ENCODE peak calls at places on chromosome 1, in four cellular contexts. N, C, V and A are unnamed samples.

GRCh38 chr1:226655251-226656163 is 83.6 kb downstream of the ITPKB start:
- DNase-seq in N (peak), C (no peak), V (no peak), A (no peak)

GRCh38 chr1:234214129-234214910 is 158.9 kb upstream of the COA6 start:
- DNase-seq in N (peak), C (peak), V (peak), A (no peak)

GRCh38 chr1:181043025-181043880 is 9.5 kb downstream of the MR1 start:
- DNase-seq in N (no peak), C (no peak), V (no peak), A (peak)

GRCh38 chr1:59678809-59679228 is 135.9 kb upstream of the HOOK1 start:
- DNase-seq in N (peak), C (no peak), V (peak), A (peak)

GRCh38 chr1:53626576-53626975 is 112.4 kb downstream of the GLIS1 start:
- DNase-seq in N (no peak), C (no peak), V (no peak), A (no peak)

GRCh38 chr1:44423706-44424546 is 18.9 kb downstream of the RNF220 start:
- DNase-seq in N (peak), C (no peak), V (peak), A (peak)

GRCh38 chr1:1941868-1942752 is 23.0 kb upstream of the TMEM52 start:
- DNase-seq in N (no peak), C (no peak), V (no peak), A (no peak)

GRCh38 chr1:2174348-2175054 is 20.1 kb downstream of the FAAP20 start:
- DNase-seq in N (peak), C (no peak), V (peak), A (peak)

GRCh38 chr1:34113362-34113761 is 51.7 kb downstream of the CSMD2 start:
- DNase-seq in N (no peak), C (no peak), V (no peak), A (no peak)

GRCh38 chr1:171800342-171800741 is 18.9 kb downstream of the METTL13 start:
- DNase-seq in N (no peak), C (no peak), V (no peak), A (no peak)

DNA sequence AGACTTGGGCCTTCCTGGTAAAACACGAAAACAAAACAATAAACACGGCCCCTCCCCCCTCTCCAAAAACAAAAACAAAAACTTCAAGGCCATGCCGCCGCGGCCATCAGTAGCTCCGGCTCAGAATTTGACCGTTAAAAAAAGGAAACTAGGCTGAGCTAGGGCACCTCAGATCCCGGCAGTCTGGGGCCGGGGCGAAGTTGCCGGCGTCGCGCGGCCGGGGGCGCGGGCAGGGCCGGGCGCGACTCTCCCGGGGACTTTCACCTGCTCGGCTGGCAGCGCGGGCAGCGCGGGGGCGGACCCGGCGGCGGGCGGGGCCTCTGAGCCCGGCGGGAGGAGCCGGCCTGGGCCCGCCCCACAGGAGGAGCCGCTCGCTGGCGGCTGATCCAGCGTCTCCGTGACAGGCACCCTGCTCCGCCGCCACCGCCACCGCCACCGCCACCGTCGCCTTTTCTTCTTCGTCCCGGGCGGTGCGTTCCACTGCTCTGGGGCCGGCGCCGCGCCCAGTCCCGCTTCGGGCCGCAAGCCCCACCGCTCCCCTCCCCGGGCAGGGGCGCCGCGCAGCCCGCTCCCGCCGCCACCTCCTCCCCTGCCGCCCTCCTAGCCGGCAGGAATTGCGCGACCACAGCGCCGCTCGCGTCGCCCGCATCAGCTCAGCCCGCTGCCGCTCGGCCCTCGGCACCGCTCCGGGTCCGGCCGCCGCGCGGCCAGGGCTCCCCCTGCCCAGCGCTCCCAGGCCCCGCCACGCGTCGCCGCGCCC is at the start of gene NOS1AP:
- DNase-seq in N (peak), C (peak), V (no peak), A (peak)
- TF ChIP-seq CTCF in N (no peak), C (no peak), V (no peak), A (no peak)

GRCh38 chr1:117235863-117236465 is 25.2 kb upstream of the VTCN1 start:
- DNase-seq in N (no peak), C (no peak), V (no peak), A (no peak)
- H3K4me3 ChIP-seq in N (no peak), C (no peak), V (no peak), A (no peak)

GRCh38 chr1:185238447-185238846 is 78.6 kb downstream of the IVNS1ABP start:
- DNase-seq in N (peak), C (no peak), V (peak), A (peak)
- TF ChIP-seq CTCF in N (peak), C (peak), V (peak), A (peak)

GRCh38 chr1:206705744-206706297 is 21.1 kb downstream of the MAPKAPK2 start:
- DNase-seq in N (no peak), C (no peak), V (peak), A (no peak)
- H3K4me3 ChIP-seq in N (no peak), C (no peak), V (no peak), A (no peak)

GRCh38 chr1:206725053-206725963 is 40.6 kb downstream of the MAPKAPK2 start:
- DNase-seq in N (peak), C (no peak), V (no peak), A (peak)
- TF ChIP-seq CTCF in N (peak), C (peak), V (peak), A (peak)

GRCh38 chr1:163928080-163928479 is 606.3 kb downstream of the NUF2 start:
- DNase-seq in N (peak), C (no peak), V (no peak), A (no peak)

GRCh38 chr1:163924041-163924440 is 602.3 kb downstream of the NUF2 start:
- DNase-seq in N (no peak), C (no peak), V (no peak), A (no peak)

GRCh38 chr1:163928649-163929048 is 606.9 kb downstream of the NUF2 start:
- DNase-seq in N (peak), C (no peak), V (no peak), A (no peak)

DNA sequence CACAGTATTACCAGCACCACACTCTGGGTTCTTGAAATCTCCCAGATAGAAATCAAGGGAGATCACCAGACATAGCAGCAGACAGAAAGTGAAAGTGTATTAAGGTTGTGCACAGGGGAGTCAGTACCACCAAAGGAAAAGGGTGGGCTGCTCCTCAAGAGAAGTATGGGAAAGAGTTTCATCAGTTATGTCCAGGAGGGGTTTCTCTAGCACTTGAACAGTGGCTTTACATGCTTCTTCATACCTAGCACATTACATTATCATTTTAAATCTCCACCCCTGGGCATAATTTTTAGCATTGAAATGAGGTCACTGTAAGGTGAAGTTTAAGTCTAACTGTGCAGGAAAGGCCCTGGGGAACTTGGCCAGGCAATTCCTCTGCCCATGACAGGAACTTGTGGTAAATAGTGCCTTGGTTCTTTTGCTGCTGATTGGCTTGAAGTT is 601.0 kb downstream of the NUF2 start:
- DNase-seq in N (peak), C (peak), V (no peak), A (peak)
- H3K4me3 ChIP-seq in N (no peak), C (no peak), V (no peak), A (no peak)

DNA sequence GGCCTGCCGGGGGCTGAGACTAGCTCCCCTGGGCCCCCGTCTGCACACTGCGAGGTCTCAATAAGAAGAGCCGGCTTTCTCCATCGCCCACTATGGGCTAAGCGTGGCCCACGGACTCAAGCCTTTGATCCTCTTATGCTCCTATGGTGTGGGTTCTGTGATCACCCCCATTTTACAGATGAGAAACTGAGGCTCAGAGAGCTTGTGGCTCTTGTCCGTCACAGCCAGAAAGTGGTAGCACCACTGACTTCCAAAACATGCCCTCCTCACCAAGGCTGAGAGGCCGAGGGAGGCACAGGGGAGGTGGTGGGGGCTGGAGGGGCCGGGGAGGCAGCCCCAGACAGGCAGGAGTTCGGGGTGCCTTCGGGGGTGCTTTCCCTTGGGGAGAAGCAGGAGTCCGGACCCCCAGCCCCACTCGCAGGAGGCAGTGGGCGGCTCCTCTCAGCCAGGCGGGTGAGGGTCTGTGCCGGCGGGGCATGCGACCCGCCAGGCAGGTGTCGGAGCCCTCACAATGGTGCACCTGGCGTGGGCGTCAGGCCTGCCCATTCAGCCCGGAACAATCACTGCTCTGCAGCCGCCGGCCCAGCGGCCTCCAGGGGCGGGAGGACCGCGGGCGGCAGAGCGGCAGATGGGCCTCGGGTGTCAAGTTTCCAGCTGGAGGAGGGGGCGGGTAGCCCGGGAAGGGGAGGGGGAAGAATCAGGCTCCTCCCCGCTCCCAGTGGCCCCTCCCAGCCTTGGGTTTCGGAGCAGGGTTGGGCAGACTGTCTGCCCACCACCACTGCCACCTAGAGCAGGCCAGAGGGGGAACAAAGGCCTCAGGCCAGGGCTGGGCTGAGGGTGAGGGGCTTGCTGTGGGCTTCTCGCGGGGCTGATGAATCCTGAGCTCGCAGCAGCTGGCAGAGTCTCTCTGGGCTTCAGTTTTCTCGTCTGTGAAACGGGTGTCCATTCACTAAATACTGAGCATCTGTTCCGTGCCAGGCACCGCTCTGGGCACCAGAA is 39.3 kb upstream of the CASZ1 start:
- DNase-seq in N (peak), C (peak), V (peak), A (peak)
- TF ChIP-seq CTCF in N (peak), C (no peak), V (no peak), A (no peak)

DNA sequence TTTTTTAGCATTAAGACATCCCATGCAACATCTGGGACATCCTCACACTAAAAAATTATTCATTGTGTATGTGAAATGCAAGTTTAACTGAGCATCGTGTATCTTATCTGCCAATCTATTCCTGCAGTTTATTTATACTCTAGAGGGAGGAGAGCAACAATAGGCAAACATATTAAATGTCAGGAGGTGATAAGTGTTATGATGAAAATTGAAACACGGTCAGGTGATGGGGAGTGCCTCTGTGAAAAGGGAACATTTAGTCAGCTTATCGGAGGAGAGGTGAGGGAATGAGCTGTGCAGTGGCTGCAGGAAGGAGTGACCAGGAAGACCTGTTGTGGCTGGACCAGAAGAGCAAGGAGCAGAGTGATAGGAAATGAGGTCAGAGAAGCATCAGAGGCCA is 775 bp upstream of the EFCAB14 start:
- DNase-seq in N (no peak), C (no peak), V (no peak), A (no peak)
- H3K4me3 ChIP-seq in N (peak), C (no peak), V (peak), A (peak)